ENCODE peak calls at places on chromosomes 1 and 21, in nine cellular contexts. One of them, this sample, is unnamed.

GRCh38 chr1:26053718-26054572 is 8.0 kb upstream of the SLC30A2 start:
- DNase-seq in HCT116: no peak
- DNase-seq in D721Med: no peak
- DNase-seq in GM20000: no peak
- DNase-seq in chondrocyte: no peak
- DNase-seq in IMR-90: no peak
- DNase-seq in BJ: no peak
- DNase-seq in stomach: no peak
- DNase-seq in choroid plexus epithelial cell: no peak
- DNase-seq in this sample: no peak

GRCh38 chr1:67578397-67579020 is 106.5 kb upstream of the GADD45A start:
- DNase-seq in GM20000: no peak
- DNase-seq in stomach: peak
- DNase-seq in IMR-90: no peak
- DNase-seq in choroid plexus epithelial cell: no peak
- DNase-seq in chondrocyte: no peak
- DNase-seq in D721Med: no peak
- DNase-seq in HCT116: no peak
- DNase-seq in BJ: no peak
- DNase-seq in this sample: no peak

GRCh38 chr1:157495285-157495684 is 57.0 kb downstream of the FCRL5 start:
- DNase-seq in GM20000: no peak
- DNase-seq in choroid plexus epithelial cell: no peak
- DNase-seq in BJ: no peak
- DNase-seq in stomach: no peak
- DNase-seq in IMR-90: no peak
- DNase-seq in HCT116: no peak
- DNase-seq in chondrocyte: no peak
- DNase-seq in D721Med: no peak
- DNase-seq in this sample: no peak

GRCh38 chr1:208100906-208101305 is 143.3 kb downstream of the PLXNA2 start:
- DNase-seq in chondrocyte: no peak
- DNase-seq in HCT116: no peak
- DNase-seq in choroid plexus epithelial cell: peak
- DNase-seq in IMR-90: peak
- DNase-seq in D721Med: no peak
- DNase-seq in stomach: no peak
- DNase-seq in BJ: no peak
- DNase-seq in GM20000: no peak
- DNase-seq in this sample: no peak

GRCh38 chr1:226943927-226944326 is 3.8 kb downstream of the COQ8A start:
- DNase-seq in HCT116: no peak
- DNase-seq in BJ: no peak
- DNase-seq in IMR-90: no peak
- DNase-seq in GM20000: no peak
- DNase-seq in chondrocyte: no peak
- DNase-seq in choroid plexus epithelial cell: no peak
- DNase-seq in D721Med: no peak
- DNase-seq in stomach: no peak
- DNase-seq in this sample: no peak

GRCh38 chr1:30704271-30704670 is 19.1 kb downstream of the MATN1 start:
- DNase-seq in choroid plexus epithelial cell: no peak
- DNase-seq in HCT116: no peak
- DNase-seq in chondrocyte: peak
- DNase-seq in D721Med: no peak
- DNase-seq in BJ: no peak
- DNase-seq in stomach: no peak
- DNase-seq in IMR-90: peak
- DNase-seq in GM20000: no peak
- DNase-seq in this sample: no peak

GRCh38 chr1:150809651-150810050 is 1.6 kb upstream of the CTSK start:
- DNase-seq in D721Med: no peak
- DNase-seq in GM20000: no peak
- DNase-seq in stomach: no peak
- DNase-seq in BJ: peak
- DNase-seq in IMR-90: peak
- DNase-seq in chondrocyte: no peak
- DNase-seq in choroid plexus epithelial cell: peak
- DNase-seq in HCT116: no peak
- DNase-seq in this sample: no peak

GRCh38 chr1:158972841-158973240 is 36.9 kb upstream of the IFI16 start:
- DNase-seq in IMR-90: peak
- DNase-seq in D721Med: no peak
- DNase-seq in choroid plexus epithelial cell: peak
- DNase-seq in stomach: no peak
- DNase-seq in BJ: no peak
- DNase-seq in GM20000: no peak
- DNase-seq in chondrocyte: no peak
- DNase-seq in HCT116: no peak
- DNase-seq in this sample: no peak

GRCh38 chr1:157488160-157488559 is 64.2 kb downstream of the FCRL5 start:
- DNase-seq in GM20000: no peak
- DNase-seq in choroid plexus epithelial cell: no peak
- DNase-seq in stomach: no peak
- DNase-seq in HCT116: no peak
- DNase-seq in D721Med: no peak
- DNase-seq in IMR-90: no peak
- DNase-seq in chondrocyte: no peak
- DNase-seq in BJ: no peak
- DNase-seq in this sample: no peak

GRCh38 chr1:118961156-118961555 is 27.0 kb downstream of the TBX15 start:
- DNase-seq in HCT116: no peak
- DNase-seq in BJ: no peak
- DNase-seq in GM20000: no peak
- DNase-seq in D721Med: no peak
- DNase-seq in chondrocyte: no peak
- DNase-seq in stomach: no peak
- DNase-seq in choroid plexus epithelial cell: no peak
- DNase-seq in IMR-90: no peak
- DNase-seq in this sample: no peak

GRCh38 chr1:34418166-34418565 is 241.5 kb downstream of the C1orf94 start:
- DNase-seq in choroid plexus epithelial cell: no peak
- DNase-seq in stomach: no peak
- DNase-seq in IMR-90: no peak
- DNase-seq in GM20000: no peak
- DNase-seq in BJ: no peak
- DNase-seq in chondrocyte: no peak
- DNase-seq in D721Med: no peak
- DNase-seq in HCT116: no peak
- DNase-seq in this sample: no peak

GRCh38 chr1:34415140-34415539 is 238.4 kb downstream of the C1orf94 start:
- DNase-seq in D721Med: no peak
- DNase-seq in chondrocyte: no peak
- DNase-seq in BJ: no peak
- DNase-seq in stomach: no peak
- DNase-seq in choroid plexus epithelial cell: no peak
- DNase-seq in HCT116: no peak
- DNase-seq in GM20000: no peak
- DNase-seq in IMR-90: no peak
- DNase-seq in this sample: no peak

GRCh38 chr1:34419662-34420061 is 243.0 kb downstream of the C1orf94 start:
- DNase-seq in choroid plexus epithelial cell: no peak
- DNase-seq in D721Med: no peak
- DNase-seq in HCT116: no peak
- DNase-seq in IMR-90: no peak
- DNase-seq in chondrocyte: no peak
- DNase-seq in stomach: no peak
- DNase-seq in GM20000: no peak
- DNase-seq in BJ: no peak
- DNase-seq in this sample: no peak
- TF ChIP-seq CTCF in choroid plexus epithelial cell: no peak
- TF ChIP-seq CTCF in D721Med: no peak
- TF ChIP-seq CTCF in HCT116: peak
- TF ChIP-seq CTCF in IMR-90: no peak
- TF ChIP-seq CTCF in chondrocyte: no peak
- TF ChIP-seq CTCF in stomach: no peak
- TF ChIP-seq CTCF in GM20000: no peak
- TF ChIP-seq CTCF in BJ: peak
- TF ChIP-seq CTCF in this sample: no peak

GRCh38 chr21:45407629-45408247 is 2.8 kb downstream of the COL18A1 start:
- DNase-seq in HCT116: no peak
- DNase-seq in choroid plexus epithelial cell: no peak
- DNase-seq in stomach: no peak
- DNase-seq in chondrocyte: peak
- DNase-seq in BJ: no peak
- DNase-seq in D721Med: no peak
- DNase-seq in GM20000: no peak
- DNase-seq in IMR-90: no peak
- DNase-seq in this sample: no peak
- TF ChIP-seq CTCF in HCT116: peak
- TF ChIP-seq CTCF in choroid plexus epithelial cell: peak
- TF ChIP-seq CTCF in stomach: no peak
- TF ChIP-seq CTCF in chondrocyte: no peak
- TF ChIP-seq CTCF in BJ: peak
- TF ChIP-seq CTCF in D721Med: no peak
- TF ChIP-seq CTCF in GM20000: no peak
- TF ChIP-seq CTCF in IMR-90: no peak
- TF ChIP-seq CTCF in this sample: no peak

DNA sequence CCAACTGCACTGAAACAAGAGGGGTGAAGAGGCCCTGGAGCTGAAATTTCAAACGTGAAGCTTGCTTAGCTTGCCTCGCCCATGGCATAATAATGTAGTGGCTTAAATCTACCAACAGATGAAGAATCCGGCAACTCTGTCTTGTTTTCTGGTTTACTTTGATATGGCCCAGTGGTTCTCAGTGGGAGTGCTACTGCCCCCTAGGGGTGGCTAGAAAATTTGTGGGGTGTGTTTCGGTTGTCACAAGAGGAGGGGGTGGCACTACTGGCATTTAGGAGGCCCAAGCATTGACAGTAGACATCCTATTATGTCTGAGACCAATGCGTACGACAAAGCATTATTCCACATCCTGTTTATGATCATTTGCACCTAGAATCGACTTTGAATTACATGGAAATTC is 51.9 kb upstream of the C8B start:
- DNase-seq in chondrocyte: no peak
- DNase-seq in BJ: no peak
- DNase-seq in choroid plexus epithelial cell: peak
- DNase-seq in D721Med: no peak
- DNase-seq in stomach: no peak
- DNase-seq in HCT116: peak
- DNase-seq in IMR-90: no peak
- DNase-seq in GM20000: peak
- DNase-seq in this sample: no peak
- TF ChIP-seq CTCF in chondrocyte: peak
- TF ChIP-seq CTCF in BJ: peak
- TF ChIP-seq CTCF in choroid plexus epithelial cell: peak
- TF ChIP-seq CTCF in D721Med: peak
- TF ChIP-seq CTCF in stomach: peak
- TF ChIP-seq CTCF in HCT116: peak
- TF ChIP-seq CTCF in IMR-90: peak
- TF ChIP-seq CTCF in GM20000: no peak
- TF ChIP-seq CTCF in this sample: no peak

GRCh38 chr21:9750341-9751086 is 770.9 kb upstream of the TPTE start:
- DNase-seq in D721Med: no peak
- DNase-seq in choroid plexus epithelial cell: no peak
- DNase-seq in BJ: no peak
- DNase-seq in chondrocyte: no peak
- DNase-seq in HCT116: no peak
- DNase-seq in GM20000: no peak
- DNase-seq in stomach: no peak
- DNase-seq in IMR-90: no peak
- DNase-seq in this sample: no peak
- TF ChIP-seq CTCF in D721Med: no peak
- TF ChIP-seq CTCF in choroid plexus epithelial cell: no peak
- TF ChIP-seq CTCF in BJ: no peak
- TF ChIP-seq CTCF in chondrocyte: no peak
- TF ChIP-seq CTCF in HCT116: no peak
- TF ChIP-seq CTCF in GM20000: no peak
- TF ChIP-seq CTCF in stomach: no peak
- TF ChIP-seq CTCF in IMR-90: no peak
- TF ChIP-seq CTCF in this sample: no peak

GRCh38 chr1:28518745-28519341 is 13.0 kb downstream of the RCC1 start:
- DNase-seq in stomach: no peak
- DNase-seq in D721Med: no peak
- DNase-seq in IMR-90: no peak
- DNase-seq in BJ: no peak
- DNase-seq in choroid plexus epithelial cell: peak
- DNase-seq in chondrocyte: no peak
- DNase-seq in GM20000: peak
- DNase-seq in HCT116: no peak
- DNase-seq in this sample: peak

GRCh38 chr1:28519946-28520725 is 14.3 kb downstream of the RCC1 start:
- DNase-seq in choroid plexus epithelial cell: no peak
- DNase-seq in HCT116: no peak
- DNase-seq in IMR-90: no peak
- DNase-seq in chondrocyte: no peak
- DNase-seq in stomach: no peak
- DNase-seq in D721Med: no peak
- DNase-seq in GM20000: no peak
- DNase-seq in BJ: no peak
- DNase-seq in this sample: no peak

GRCh38 chr1:28518000-28518744 is 12.3 kb downstream of the RCC1 start:
- DNase-seq in IMR-90: peak
- DNase-seq in BJ: peak
- DNase-seq in choroid plexus epithelial cell: peak
- DNase-seq in stomach: peak
- DNase-seq in chondrocyte: no peak
- DNase-seq in GM20000: peak
- DNase-seq in D721Med: peak
- DNase-seq in HCT116: no peak
- DNase-seq in this sample: peak

GRCh38 chr1:28516518-28516956 is 10.7 kb downstream of the RCC1 start:
- DNase-seq in GM20000: no peak
- DNase-seq in choroid plexus epithelial cell: no peak
- DNase-seq in chondrocyte: no peak
- DNase-seq in IMR-90: no peak
- DNase-seq in HCT116: no peak
- DNase-seq in stomach: no peak
- DNase-seq in D721Med: no peak
- DNase-seq in BJ: no peak
- DNase-seq in this sample: no peak

GRCh38 chr1:28517649-28517999 is 11.8 kb downstream of the RCC1 start:
- DNase-seq in GM20000: no peak
- DNase-seq in HCT116: no peak
- DNase-seq in BJ: no peak
- DNase-seq in IMR-90: peak
- DNase-seq in chondrocyte: no peak
- DNase-seq in stomach: no peak
- DNase-seq in D721Med: no peak
- DNase-seq in choroid plexus epithelial cell: no peak
- DNase-seq in this sample: no peak
- TF ChIP-seq CTCF in GM20000: no peak
- TF ChIP-seq CTCF in HCT116: no peak
- TF ChIP-seq CTCF in BJ: no peak
- TF ChIP-seq CTCF in IMR-90: no peak
- TF ChIP-seq CTCF in chondrocyte: no peak
- TF ChIP-seq CTCF in stomach: no peak
- TF ChIP-seq CTCF in D721Med: no peak
- TF ChIP-seq CTCF in choroid plexus epithelial cell: no peak
- TF ChIP-seq CTCF in this sample: no peak

GRCh38 chr1:165303415-165303814 is 53.1 kb downstream of the LMX1A start:
- DNase-seq in BJ: no peak
- DNase-seq in IMR-90: no peak
- DNase-seq in GM20000: no peak
- DNase-seq in chondrocyte: no peak
- DNase-seq in stomach: no peak
- DNase-seq in D721Med: no peak
- DNase-seq in HCT116: no peak
- DNase-seq in choroid plexus epithelial cell: no peak
- DNase-seq in this sample: no peak

GRCh38 chr1:165312591-165312990 is 43.9 kb downstream of the LMX1A start:
- DNase-seq in IMR-90: no peak
- DNase-seq in choroid plexus epithelial cell: no peak
- DNase-seq in GM20000: no peak
- DNase-seq in D721Med: no peak
- DNase-seq in HCT116: no peak
- DNase-seq in stomach: no peak
- DNase-seq in chondrocyte: no peak
- DNase-seq in BJ: no peak
- DNase-seq in this sample: no peak

GRCh38 chr1:165306543-165307434 is 49.7 kb downstream of the LMX1A start:
- DNase-seq in HCT116: no peak
- DNase-seq in IMR-90: no peak
- DNase-seq in GM20000: no peak
- DNase-seq in choroid plexus epithelial cell: no peak
- DNase-seq in stomach: no peak
- DNase-seq in chondrocyte: no peak
- DNase-seq in BJ: no peak
- DNase-seq in D721Med: no peak
- DNase-seq in this sample: no peak
- TF ChIP-seq CTCF in HCT116: no peak
- TF ChIP-seq CTCF in IMR-90: no peak
- TF ChIP-seq CTCF in GM20000: no peak
- TF ChIP-seq CTCF in choroid plexus epithelial cell: no peak
- TF ChIP-seq CTCF in stomach: no peak
- TF ChIP-seq CTCF in chondrocyte: no peak
- TF ChIP-seq CTCF in BJ: no peak
- TF ChIP-seq CTCF in D721Med: no peak
- TF ChIP-seq CTCF in this sample: no peak

This sample was measured in Calu3.